ENCODE peak calls at places on chromosome 4, in five cellular contexts. One of them, this sample, is unnamed.

GRCh38 chr4:183182873-183183725 is 84.0 kb downstream of the WWC2 start:
- DNase-seq in naive thymus-derived CD8-positive, alpha-beta T cell: no peak
- DNase-seq in ovary: peak
- DNase-seq in WERI-Rb-1: no peak
- DNase-seq in amygdala: no peak
- DNase-seq in this sample: peak

GRCh38 chr4:95255396-95256107 is 293.2 kb downstream of the UNC5C start:
- DNase-seq in ovary: no peak
- DNase-seq in amygdala: no peak
- DNase-seq in naive thymus-derived CD8-positive, alpha-beta T cell: no peak
- DNase-seq in WERI-Rb-1: no peak
- DNase-seq in this sample: no peak

GRCh38 chr4:32775049-32775448 is 2054.9 kb downstream of the PCDH7 start:
- DNase-seq in amygdala: no peak
- DNase-seq in ovary: no peak
- DNase-seq in WERI-Rb-1: peak
- DNase-seq in naive thymus-derived CD8-positive, alpha-beta T cell: no peak
- DNase-seq in this sample: no peak

GRCh38 chr4:146450524-146450923 is 71.2 kb downstream of the SLC10A7 start:
- DNase-seq in ovary: no peak
- DNase-seq in amygdala: no peak
- DNase-seq in naive thymus-derived CD8-positive, alpha-beta T cell: no peak
- DNase-seq in WERI-Rb-1: no peak
- DNase-seq in this sample: no peak

GRCh38 chr4:139809207-139810157 is 143.9 kb downstream of the MGST2 start:
- DNase-seq in ovary: no peak
- DNase-seq in amygdala: no peak
- DNase-seq in naive thymus-derived CD8-positive, alpha-beta T cell: no peak
- DNase-seq in WERI-Rb-1: no peak
- DNase-seq in this sample: no peak

GRCh38 chr4:39427477-39428119 is 20.9 kb downstream of the KLB start:
- DNase-seq in amygdala: no peak
- DNase-seq in ovary: no peak
- DNase-seq in naive thymus-derived CD8-positive, alpha-beta T cell: no peak
- DNase-seq in WERI-Rb-1: no peak
- DNase-seq in this sample: no peak

GRCh38 chr4:38856524-38857337 is at the start of gene TLR6:
- DNase-seq in naive thymus-derived CD8-positive, alpha-beta T cell: peak
- DNase-seq in WERI-Rb-1: peak
- DNase-seq in ovary: no peak
- DNase-seq in amygdala: no peak
- DNase-seq in this sample: peak

GRCh38 chr4:6008092-6008551 is 10.1 kb downstream of the C4orf50 start:
- DNase-seq in ovary: no peak
- DNase-seq in WERI-Rb-1: no peak
- DNase-seq in amygdala: no peak
- DNase-seq in naive thymus-derived CD8-positive, alpha-beta T cell: no peak
- DNase-seq in this sample: no peak

GRCh38 chr4:48244665-48245064 is 25.0 kb downstream of the TEC start:
- DNase-seq in amygdala: no peak
- DNase-seq in ovary: no peak
- DNase-seq in WERI-Rb-1: no peak
- DNase-seq in naive thymus-derived CD8-positive, alpha-beta T cell: no peak
- DNase-seq in this sample: no peak

GRCh38 chr4:8010618-8011017 is 71.0 kb upstream of the AFAP1 start:
- DNase-seq in WERI-Rb-1: peak
- DNase-seq in naive thymus-derived CD8-positive, alpha-beta T cell: no peak
- DNase-seq in amygdala: peak
- DNase-seq in ovary: no peak
- DNase-seq in this sample: no peak

GRCh38 chr4:22417408-22417807 is 98.5 kb downstream of the ADGRA3 start:
- DNase-seq in ovary: no peak
- DNase-seq in WERI-Rb-1: no peak
- DNase-seq in amygdala: no peak
- DNase-seq in naive thymus-derived CD8-positive, alpha-beta T cell: no peak
- DNase-seq in this sample: no peak

GRCh38 chr4:53620956-53621355 is 29.7 kb upstream of the LNX1 start:
- DNase-seq in amygdala: no peak
- DNase-seq in ovary: no peak
- DNase-seq in WERI-Rb-1: no peak
- DNase-seq in naive thymus-derived CD8-positive, alpha-beta T cell: no peak
- DNase-seq in this sample: no peak

GRCh38 chr4:127203561-127204260 is 429.0 kb upstream of the INTU start:
- DNase-seq in ovary: no peak
- DNase-seq in WERI-Rb-1: no peak
- DNase-seq in naive thymus-derived CD8-positive, alpha-beta T cell: no peak
- DNase-seq in amygdala: no peak
- DNase-seq in this sample: no peak

GRCh38 chr4:125387770-125388169 is 73.0 kb downstream of the FAT4 start:
- DNase-seq in WERI-Rb-1: no peak
- DNase-seq in amygdala: no peak
- DNase-seq in naive thymus-derived CD8-positive, alpha-beta T cell: no peak
- DNase-seq in ovary: no peak
- DNase-seq in this sample: no peak

GRCh38 chr4:791866-792630 is 33.9 kb downstream of the CPLX1 start:
- DNase-seq in naive thymus-derived CD8-positive, alpha-beta T cell: no peak
- DNase-seq in amygdala: no peak
- DNase-seq in ovary: no peak
- DNase-seq in WERI-Rb-1: no peak
- DNase-seq in this sample: peak

GRCh38 chr4:163866728-163867313 is 372.3 kb downstream of the TMA16 start:
- DNase-seq in WERI-Rb-1: no peak
- DNase-seq in amygdala: no peak
- DNase-seq in ovary: no peak
- DNase-seq in naive thymus-derived CD8-positive, alpha-beta T cell: no peak
- DNase-seq in this sample: no peak

GRCh38 chr4:145234086-145234694 is 53.8 kb upstream of the OTUD4 start:
- DNase-seq in WERI-Rb-1: peak
- DNase-seq in naive thymus-derived CD8-positive, alpha-beta T cell: peak
- DNase-seq in amygdala: no peak
- DNase-seq in ovary: no peak
- DNase-seq in this sample: peak

GRCh38 chr4:72394264-72394663 is 174.8 kb downstream of the ADAMTS3 start:
- DNase-seq in amygdala: no peak
- DNase-seq in naive thymus-derived CD8-positive, alpha-beta T cell: no peak
- DNase-seq in WERI-Rb-1: no peak
- DNase-seq in ovary: no peak
- DNase-seq in this sample: no peak

GRCh38 chr4:66266035-66266434 is 595.7 kb upstream of the EPHA5 start:
- DNase-seq in amygdala: no peak
- DNase-seq in ovary: no peak
- DNase-seq in WERI-Rb-1: peak
- DNase-seq in naive thymus-derived CD8-positive, alpha-beta T cell: peak
- DNase-seq in this sample: no peak

GRCh38 chr4:40840985-40841571 is 91.3 kb downstream of the NSUN7 start:
- DNase-seq in WERI-Rb-1: peak
- DNase-seq in naive thymus-derived CD8-positive, alpha-beta T cell: peak
- DNase-seq in ovary: peak
- DNase-seq in amygdala: peak
- DNase-seq in this sample: peak

GRCh38 chr4:41963105-41963504 is 18.5 kb upstream of the DCAF4L1 start:
- DNase-seq in WERI-Rb-1: no peak
- DNase-seq in naive thymus-derived CD8-positive, alpha-beta T cell: no peak
- DNase-seq in amygdala: no peak
- DNase-seq in ovary: no peak
- DNase-seq in this sample: no peak

GRCh38 chr4:16754104-16754503 is 144.3 kb downstream of the LDB2 start:
- DNase-seq in WERI-Rb-1: no peak
- DNase-seq in ovary: no peak
- DNase-seq in amygdala: no peak
- DNase-seq in naive thymus-derived CD8-positive, alpha-beta T cell: no peak
- DNase-seq in this sample: no peak

GRCh38 chr4:159283697-159284492 is 181.0 kb downstream of the RAPGEF2 start:
- DNase-seq in amygdala: no peak
- DNase-seq in naive thymus-derived CD8-positive, alpha-beta T cell: no peak
- DNase-seq in ovary: no peak
- DNase-seq in WERI-Rb-1: no peak
- DNase-seq in this sample: no peak

GRCh38 chr4:48635310-48635709 is 144.8 kb downstream of the FRYL start:
- DNase-seq in WERI-Rb-1: peak
- DNase-seq in naive thymus-derived CD8-positive, alpha-beta T cell: no peak
- DNase-seq in amygdala: no peak
- DNase-seq in ovary: no peak
- DNase-seq in this sample: no peak

GRCh38 chr4:125736057-125736456 is 421.3 kb downstream of the FAT4 start:
- DNase-seq in ovary: no peak
- DNase-seq in amygdala: no peak
- DNase-seq in naive thymus-derived CD8-positive, alpha-beta T cell: no peak
- DNase-seq in WERI-Rb-1: no peak
- DNase-seq in this sample: no peak

GRCh38 chr4:94419956-94420355 is 31.8 kb upstream of the PDLIM5 start:
- DNase-seq in naive thymus-derived CD8-positive, alpha-beta T cell: no peak
- DNase-seq in WERI-Rb-1: no peak
- DNase-seq in amygdala: no peak
- DNase-seq in ovary: no peak
- DNase-seq in this sample: no peak

GRCh38 chr4:12579172-12579571 is 905.0 kb downstream of the RAB28 start:
- DNase-seq in amygdala: no peak
- DNase-seq in ovary: no peak
- DNase-seq in naive thymus-derived CD8-positive, alpha-beta T cell: no peak
- DNase-seq in WERI-Rb-1: no peak
- DNase-seq in this sample: no peak

GRCh38 chr4:43339435-43339834 is 446.9 kb downstream of the GRXCR1 start:
- DNase-seq in naive thymus-derived CD8-positive, alpha-beta T cell: no peak
- DNase-seq in WERI-Rb-1: no peak
- DNase-seq in amygdala: no peak
- DNase-seq in ovary: no peak
- DNase-seq in this sample: no peak

This sample was measured in CD4-positive, alpha-beta T cell.